ENCODE peak calls at places on chromosomes 1 and 21, in seven cellular contexts. A, Q, J, Y, O, T and N are unnamed samples.

GRCh38 chr1:222387020-222387816 is 160.7 kb downstream of the HHIPL2 start:
- DNase-seq in A (no peak), Q (no peak), J (peak; percentile 41), Y (no peak), O (peak; percentile 2), T (no peak), N (no peak)

GRCh38 chr1:231039161-231040018 is 664 bp downstream of the FAM89A start:
- DNase-seq in A (peak; percentile 40), Q (peak; percentile 13), J (peak; percentile 73), Y (peak; percentile 32), O (peak; percentile 50), T (no peak), N (peak; percentile 96)

GRCh38 chr1:170910273-170910672 is 25.1 kb upstream of the MROH9 start:
- DNase-seq in A (peak; percentile 39), Q (no peak), J (no peak), Y (no peak), O (peak; percentile 68), T (peak; percentile 85), N (no peak)

GRCh38 chr1:215375386-215375785 is 191.7 kb upstream of the KCTD3 start:
- DNase-seq in A (peak; percentile 72), Q (no peak), J (no peak), Y (no peak), O (no peak), T (no peak), N (no peak)

GRCh38 chr1:172397221-172397620 is 23.3 kb upstream of the C1orf105 start:
- DNase-seq in A (peak; percentile 90), Q (no peak), J (no peak), Y (no peak), O (peak; percentile 65), T (peak; percentile 75), N (no peak)

GRCh38 chr21:31554511-31555022 is 104.9 kb upstream of the SOD1 start:
- DNase-seq in A (peak; percentile 86), Q (no peak), J (no peak), Y (no peak), O (peak; percentile 61), T (peak; percentile 21), N (no peak)

GRCh38 chr1:1132928-1133750 is 17.2 kb upstream of the C1orf159 start:
- DNase-seq in A (no peak), Q (peak; percentile 62), J (peak; percentile 40), Y (no peak), O (peak; percentile 33), T (peak; percentile 43), N (no peak)

GRCh38 chr1:6592441-6592840 is 10.2 kb downstream of the KLHL21 start:
- DNase-seq in A (no peak), Q (no peak), J (no peak), Y (no peak), O (no peak), T (no peak), N (no peak)

GRCh38 chr1:154955039-154955717 is 721 bp downstream of the PBXIP1 start:
- DNase-seq in A (peak; percentile 79), Q (no peak), J (peak; percentile 90), Y (no peak), O (peak; percentile 83), T (peak; percentile 53), N (peak; percentile 93)

GRCh38 chr1:150321826-150322166 is 463 bp downstream of the PRPF3 start:
- DNase-seq in A (peak; percentile 3), Q (no peak), J (no peak), Y (no peak), O (no peak), T (no peak), N (no peak)

GRCh38 chr1:119587328-119587727 is 60.7 kb downstream of the ZNF697 start:
- DNase-seq in A (peak; percentile 71), Q (no peak), J (peak; percentile 99), Y (no peak), O (peak; percentile 43), T (no peak), N (no peak)

GRCh38 chr21:26236281-26236680 is 65.7 kb upstream of the APP start:
- DNase-seq in A (no peak), Q (no peak), J (peak; percentile 53), Y (no peak), O (no peak), T (no peak), N (no peak)

GRCh38 chr1:146036241-146036989 is 14.9 kb upstream of the HJV start:
- DNase-seq in A (peak; percentile 18), Q (no peak), J (no peak), Y (no peak), O (no peak), T (no peak), N (no peak)

GRCh38 chr1:182054698-182055326 is 6.7 kb downstream of the ZNF648 start:
- DNase-seq in A (no peak), Q (peak; percentile 20), J (peak; percentile 70), Y (no peak), O (peak; percentile 5), T (peak; percentile 35), N (peak; percentile 31)

GRCh38 chr1:51686450-51686849 is 69.6 kb downstream of the OSBPL9 start:
- DNase-seq in A (peak; percentile 47), Q (no peak), J (no peak), Y (no peak), O (no peak), T (peak; percentile 85), N (no peak)

GRCh38 chr1:117534995-117535467 is 70.8 kb upstream of the TENT5C start:
- DNase-seq in A (peak; percentile 52), Q (peak; percentile 33), J (peak; percentile 78), Y (peak; percentile 71), O (peak; percentile 83), T (peak; percentile 78), N (peak; percentile 57)

GRCh38 chr1:204384636-204385354 is 25.1 kb upstream of the PLEKHA6 start:
- DNase-seq in A (peak; percentile 49), Q (peak; percentile 35), J (no peak), Y (no peak), O (peak; percentile 62), T (peak; percentile 48), N (no peak)

GRCh38 chr1:169601096-169601881 is 15.0 kb upstream of the F5 start:
- DNase-seq in A (peak; percentile 25), Q (no peak), J (peak; percentile 27), Y (no peak), O (peak; percentile 59), T (peak; percentile 34), N (peak; percentile 5)

GRCh38 chr1:181073638-181074037 is 14.9 kb upstream of the IER5 start:
- DNase-seq in A (peak; percentile 93), Q (no peak), J (peak; percentile 69), Y (no peak), O (peak; percentile 97), T (peak; percentile 88), N (no peak)

GRCh38 chr1:62809788-62810187 is 25.9 kb downstream of the ATG4C start:
- DNase-seq in A (no peak), Q (no peak), J (no peak), Y (no peak), O (no peak), T (no peak), N (no peak)

GRCh38 chr1:62810420-62811274 is 26.7 kb downstream of the ATG4C start:
- DNase-seq in A (no peak), Q (no peak), J (no peak), Y (no peak), O (no peak), T (no peak), N (no peak)
- H3K4me3 ChIP-seq in A (no peak overlapping the region), Q (no peak overlapping the region), J (no peak overlapping the region), Y (no peak overlapping the region), O (no peak overlapping the region), T (no peak overlapping the region), N (no peak overlapping the region)

DNA sequence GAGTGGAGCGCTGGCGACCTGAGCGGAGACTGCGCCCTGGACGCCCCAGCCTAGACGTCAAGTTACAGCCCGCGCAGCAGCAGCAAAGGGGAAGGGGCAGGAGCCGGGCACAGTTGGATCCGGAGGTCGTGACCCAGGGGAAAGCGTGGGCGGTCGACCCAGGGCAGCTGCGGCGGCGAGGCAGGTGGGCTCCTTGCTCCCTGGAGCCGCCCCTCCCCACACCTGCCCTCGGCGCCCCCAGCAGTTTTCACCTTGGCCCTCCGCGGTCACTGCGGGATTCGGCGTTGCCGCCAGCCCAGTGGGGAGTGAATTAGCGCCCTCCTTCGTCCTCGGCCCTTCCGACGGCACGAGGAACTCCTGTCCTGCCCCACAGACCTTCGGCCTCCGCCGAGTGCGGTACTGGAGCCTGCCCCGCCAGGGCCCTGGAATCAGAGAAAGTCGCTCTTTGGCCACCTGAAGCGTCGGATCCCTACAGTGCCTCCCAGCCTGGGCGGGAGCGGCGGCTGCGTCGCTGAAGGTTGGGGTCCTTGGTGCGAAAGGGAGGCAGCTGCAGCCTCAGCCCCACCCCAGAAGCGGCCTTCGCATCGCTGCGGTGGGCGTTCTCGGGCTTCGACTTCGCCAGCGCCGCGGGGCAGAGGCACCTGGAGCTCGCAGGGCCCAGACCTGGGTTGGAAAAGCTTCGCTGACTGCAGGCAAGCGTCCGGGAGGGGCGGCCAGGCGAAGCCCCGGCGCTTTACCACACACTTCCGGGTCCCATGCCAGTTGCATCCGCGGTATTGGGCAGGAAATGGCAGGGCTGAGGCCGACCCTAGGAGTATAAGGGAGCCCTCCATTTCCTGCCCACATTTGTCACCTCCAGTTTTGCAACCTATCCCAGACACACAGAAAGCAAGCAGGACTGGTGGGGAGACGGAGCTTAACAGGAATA is 4.2 kb downstream of the TFAP2E start:
- DNase-seq in A (no peak), Q (no peak), J (no peak), Y (no peak), O (no peak), T (peak; percentile 18), N (no peak)
- H3K4me3 ChIP-seq in A (no peak overlapping the region), Q (peak overlapping the region; percentile 28), J (no peak overlapping the region), Y (no peak overlapping the region), O (no peak overlapping the region), T (peak overlapping the region; percentile 9), N (no peak overlapping the region)

GRCh38 chr1:207459008-207459407 is 4.9 kb downstream of the CR2 start:
- DNase-seq in A (no peak), Q (no peak), J (no peak), Y (no peak), O (no peak), T (no peak), N (no peak)

GRCh38 chr1:207455183-207455754 is 1.1 kb downstream of the CR2 start:
- DNase-seq in A (no peak), Q (no peak), J (no peak), Y (no peak), O (no peak), T (no peak), N (no peak)

GRCh38 chr1:207458409-207458808 is 4.3 kb downstream of the CR2 start:
- DNase-seq in A (no peak), Q (no peak), J (no peak), Y (no peak), O (no peak), T (no peak), N (no peak)

GRCh38 chr1:207454046-207454964 is at the start of gene CR2:
- DNase-seq in A (peak; percentile 3), Q (peak; percentile 6), J (no peak), Y (peak; percentile 59), O (no peak), T (no peak), N (peak; percentile 50)

DNA sequence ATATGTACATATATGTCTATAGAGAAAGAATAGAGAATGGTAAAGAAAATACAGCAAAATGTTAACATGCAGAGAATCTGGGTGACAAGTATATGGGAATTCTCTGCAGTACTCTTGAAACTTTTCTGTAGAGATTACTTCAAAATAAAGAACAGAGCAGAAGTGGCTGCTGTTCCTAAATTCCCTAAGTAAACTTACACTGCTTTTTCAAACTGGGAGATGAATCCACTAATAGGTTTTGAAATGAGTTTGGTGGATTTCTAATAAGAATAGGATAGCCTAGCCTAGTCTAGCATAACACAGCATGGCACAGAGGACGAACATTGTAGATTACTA is 450 bp upstream of the CR2 start:
- DNase-seq in A (no peak), Q (no peak), J (no peak), Y (no peak), O (no peak), T (no peak), N (no peak)
- H3K4me3 ChIP-seq in A (no peak overlapping the region), Q (no peak overlapping the region), J (no peak overlapping the region), Y (no peak overlapping the region), O (no peak overlapping the region), T (no peak overlapping the region), N (no peak overlapping the region)

GRCh38 chr1:212291505-212292134 is 6.4 kb downstream of the PPP2R5A start:
- DNase-seq in A (peak; percentile 45), Q (no peak), J (peak; percentile 77), Y (no peak), O (peak; percentile 70), T (peak; percentile 64), N (no peak)
- H3K4me3 ChIP-seq in A (no peak overlapping the region), Q (no peak overlapping the region), J (no peak overlapping the region), Y (no peak overlapping the region), O (no peak overlapping the region), T (no peak overlapping the region), N (no peak overlapping the region)